ENCODE peak calls at places on chromosomes 3 and 15, in nine cellular contexts. X, G, V, Y, M, C, O, U and E are unnamed samples.

GRCh38 chr3:15819576-15819975 is 21.8 kb upstream of the ANKRD28 start:
- DNase-seq in X (no peak), G (no peak), V (no peak), Y (no peak), M (no peak), C (no peak), O (no peak), U (peak), E (no peak)

GRCh38 chr3:125232394-125232793 is 19.8 kb upstream of the SLC12A8 start:
- DNase-seq in X (no peak), G (no peak), V (no peak), Y (no peak), M (no peak), C (no peak), O (peak), U (no peak), E (no peak)

GRCh38 chr3:180836766-180837165 is 75.7 kb upstream of the FXR1 start:
- DNase-seq in X (no peak), G (no peak), V (no peak), Y (no peak), M (no peak), C (no peak), O (no peak), U (no peak), E (no peak)

GRCh38 chr15:91302588-91303439 is 202.8 kb downstream of the SV2B start:
- DNase-seq in X (peak), G (no peak), V (peak), Y (no peak), M (peak), C (peak), O (peak), U (peak), E (peak)

GRCh38 chr3:156666073-156666472 is 8.3 kb upstream of the TIPARP start:
- DNase-seq in X (no peak), G (no peak), V (no peak), Y (no peak), M (no peak), C (no peak), O (no peak), U (no peak), E (no peak)

GRCh38 chr3:38327335-38328009 is 19.1 kb upstream of the XYLB start:
- DNase-seq in X (no peak), G (no peak), V (no peak), Y (no peak), M (peak), C (no peak), O (no peak), U (peak), E (no peak)

GRCh38 chr3:75180945-75181298 is 483.2 kb upstream of the FRG2C start:
- DNase-seq in X (peak), G (no peak), V (no peak), Y (no peak), M (no peak), C (no peak), O (no peak), U (no peak), E (no peak)

GRCh38 chr3:55571913-55572312 is 84.8 kb upstream of the WNT5A start:
- DNase-seq in X (no peak), G (no peak), V (no peak), Y (peak), M (no peak), C (peak), O (no peak), U (peak), E (no peak)

GRCh38 chr15:77863491-77864105 is 213.9 kb downstream of the TBC1D2B start:
- DNase-seq in X (no peak), G (no peak), V (no peak), Y (no peak), M (no peak), C (no peak), O (no peak), U (no peak), E (no peak)

GRCh38 chr15:66879968-66880367 is 177.9 kb downstream of the SMAD6 start:
- DNase-seq in X (no peak), G (no peak), V (no peak), Y (peak), M (no peak), C (no peak), O (no peak), U (no peak), E (no peak)

GRCh38 chr3:64184621-64185020 is 40.6 kb downstream of the PRICKLE2 start:
- DNase-seq in X (no peak), G (no peak), V (no peak), Y (no peak), M (no peak), C (no peak), O (no peak), U (no peak), E (no peak)

GRCh38 chr15:86382341-86382740 is 302.7 kb downstream of the AGBL1 start:
- DNase-seq in X (no peak), G (no peak), V (no peak), Y (no peak), M (no peak), C (no peak), O (no peak), U (no peak), E (no peak)

GRCh38 chr3:86416334-86416733 is 574.6 kb downstream of the VGLL3 start:
- DNase-seq in X (peak), G (no peak), V (no peak), Y (no peak), M (peak), C (no peak), O (no peak), U (no peak), E (no peak)

GRCh38 chr3:56980798-56981390 is 79.6 kb upstream of the SPATA12 start:
- DNase-seq in X (peak), G (no peak), V (peak), Y (peak), M (peak), C (no peak), O (peak), U (peak), E (no peak)

GRCh38 chr15:77819841-77820728 is 187.4 kb upstream of the LINGO1 start:
- DNase-seq in X (no peak), G (no peak), V (peak), Y (no peak), M (peak), C (peak), O (peak), U (no peak), E (no peak)

GRCh38 chr3:37922721-37923575 is 61.3 kb downstream of the CTDSPL start:
- DNase-seq in X (no peak), G (no peak), V (peak), Y (peak), M (no peak), C (no peak), O (no peak), U (peak), E (peak)

GRCh38 chr3:101849714-101850326 is 506 bp downstream of the NFKBIZ start:
- DNase-seq in X (no peak), G (no peak), V (no peak), Y (peak), M (no peak), C (peak), O (peak), U (peak), E (no peak)

GRCh38 chr3:171788546-171789351 is 21.5 kb downstream of the PLD1 start:
- DNase-seq in X (peak), G (no peak), V (peak), Y (no peak), M (peak), C (no peak), O (no peak), U (peak), E (peak)

GRCh38 chr3:50605901-50606326 is 5.7 kb downstream of the CISH start:
- DNase-seq in X (no peak), G (no peak), V (peak), Y (no peak), M (no peak), C (no peak), O (peak), U (no peak), E (no peak)

GRCh38 chr15:39850436-39850835 is 67.8 kb upstream of the FSIP1 start:
- DNase-seq in X (no peak), G (no peak), V (no peak), Y (no peak), M (no peak), C (no peak), O (no peak), U (no peak), E (no peak)

GRCh38 chr15:74209560-74209958 is 7.0 kb upstream of the STRA6 start:
- DNase-seq in X (no peak), G (no peak), V (no peak), Y (no peak), M (no peak), C (no peak), O (no peak), U (no peak), E (no peak)

GRCh38 chr3:146163584-146163983 is 2.6 kb upstream of the PLOD2 start:
- DNase-seq in X (peak), G (no peak), V (no peak), Y (no peak), M (peak), C (no peak), O (no peak), U (peak), E (no peak)

GRCh38 chr3:194267744-194268658 is 83.1 kb downstream of the CPN2 start:
- DNase-seq in X (no peak), G (no peak), V (no peak), Y (no peak), M (no peak), C (no peak), O (no peak), U (no peak), E (no peak)

GRCh38 chr3:71029770-71030169 is 553.8 kb downstream of the FOXP1 start:
- DNase-seq in X (no peak), G (no peak), V (no peak), Y (no peak), M (no peak), C (no peak), O (no peak), U (no peak), E (no peak)

GRCh38 chr3:36893137-36893557 is 51.7 kb downstream of the TRANK1 start:
- DNase-seq in X (no peak), G (no peak), V (peak), Y (no peak), M (no peak), C (no peak), O (no peak), U (peak), E (peak)

GRCh38 chr15:91824256-91824655 is 29.3 kb upstream of the SLCO3A1 start:
- DNase-seq in X (no peak), G (no peak), V (no peak), Y (no peak), M (no peak), C (no peak), O (no peak), U (no peak), E (no peak)

GRCh38 chr15:40313531-40314398 is 6.0 kb upstream of the PLCB2 start:
- DNase-seq in X (no peak), G (peak), V (peak), Y (peak), M (peak), C (no peak), O (peak), U (peak), E (peak)

GRCh38 chr3:178320481-178321352 is 215.5 kb upstream of the KCNMB2 start:
- DNase-seq in X (no peak), G (no peak), V (no peak), Y (no peak), M (no peak), C (no peak), O (no peak), U (peak), E (no peak)